ENCODE peak calls at places on chromosome 22, in seven cellular contexts. C, U, F, Y, D, Q and A are unnamed samples.

GRCh38 chr22:48972979-48973693 is 854.5 kb downstream of the BRD1 start:
- DNase-seq in Q (no peak), F (no peak), Y (no peak), U (no peak), C (no peak), D (no peak), A (no peak)

GRCh38 chr22:48896766-48897637 is 930.7 kb downstream of the BRD1 start:
- DNase-seq in U (no peak), Y (no peak), C (peak), D (no peak), Q (no peak), F (no peak), A (no peak)

GRCh38 chr22:49363526-49364230 is 464.0 kb downstream of the BRD1 start:
- DNase-seq in F (no peak), D (no peak), Q (no peak), U (no peak), C (peak), Y (no peak), A (no peak)

GRCh38 chr22:50170453-50171318 is at the start of gene PANX2:
- DNase-seq in U (peak), D (peak), C (no peak), F (no peak), Q (no peak), Y (no peak), A (no peak)

GRCh38 chr22:47111626-47112373 is 349.4 kb downstream of the TBC1D22A start:
- DNase-seq in Q (no peak), U (no peak), D (no peak), Y (no peak), C (no peak), F (no peak), A (no peak)

GRCh38 chr22:25396615-25397200 is 167.8 kb upstream of the GRK3 start:
- DNase-seq in C (no peak), U (no peak), F (no peak), Y (no peak), D (no peak), Q (no peak), A (no peak)

GRCh38 chr22:46047226-46047625 is 70.3 kb upstream of the WNT7B start:
- DNase-seq in D (no peak), C (no peak), Q (no peak), U (no peak), Y (no peak), F (no peak), A (no peak)

GRCh38 chr22:50178871-50179869 is 6.5 kb upstream of the TRABD start:
- DNase-seq in D (no peak), Y (no peak), F (no peak), U (no peak), Q (no peak), C (no peak), A (no peak)

GRCh38 chr22:37304595-37305343 is 22.5 kb downstream of the CYTH4 start:
- DNase-seq in C (no peak), F (peak), U (peak), Q (peak), Y (no peak), D (no peak), A (no peak)

GRCh38 chr22:37308385-37309200 is 26.3 kb downstream of the CYTH4 start:
- DNase-seq in Q (no peak), D (peak), C (no peak), Y (no peak), U (no peak), F (no peak), A (no peak)

GRCh38 chr22:37306494-37306829 is 24.2 kb downstream of the CYTH4 start:
- DNase-seq in D (no peak), C (no peak), U (no peak), F (no peak), Q (no peak), Y (no peak), A (no peak)

GRCh38 chr22:37303821-37304274 is 21.5 kb downstream of the CYTH4 start:
- DNase-seq in D (peak), F (peak), U (no peak), Y (no peak), Q (peak), C (no peak), A (no peak)

DNA sequence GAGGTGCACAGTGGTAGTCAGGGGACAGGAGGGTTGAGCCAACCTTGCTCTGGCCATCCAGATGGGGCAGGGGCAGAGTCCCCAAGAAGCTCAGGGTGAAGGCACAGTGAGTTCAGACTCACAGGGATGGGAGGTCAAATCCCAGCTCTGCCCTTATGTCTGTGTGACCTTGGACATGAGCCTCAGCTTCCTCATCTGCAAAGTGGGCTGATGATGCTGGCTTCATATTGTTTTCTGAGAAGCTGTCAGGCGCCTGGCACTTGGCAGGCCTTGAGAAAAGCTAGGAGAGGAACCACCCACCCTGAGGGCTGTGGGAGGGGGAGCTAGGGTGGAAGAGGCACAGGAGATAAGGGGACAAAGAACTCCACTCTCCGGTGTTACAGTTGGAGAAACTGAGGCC is 23.6 kb downstream of the CYTH4 start:
- DNase-seq in D (peak), U (no peak), Q (no peak), F (no peak), Y (no peak), C (no peak), A (no peak)
- TF ChIP-seq CTCF in D (no peak), U (no peak), Q (no peak), F (no peak), Y (no peak), C (no peak), A (no peak)

DNA sequence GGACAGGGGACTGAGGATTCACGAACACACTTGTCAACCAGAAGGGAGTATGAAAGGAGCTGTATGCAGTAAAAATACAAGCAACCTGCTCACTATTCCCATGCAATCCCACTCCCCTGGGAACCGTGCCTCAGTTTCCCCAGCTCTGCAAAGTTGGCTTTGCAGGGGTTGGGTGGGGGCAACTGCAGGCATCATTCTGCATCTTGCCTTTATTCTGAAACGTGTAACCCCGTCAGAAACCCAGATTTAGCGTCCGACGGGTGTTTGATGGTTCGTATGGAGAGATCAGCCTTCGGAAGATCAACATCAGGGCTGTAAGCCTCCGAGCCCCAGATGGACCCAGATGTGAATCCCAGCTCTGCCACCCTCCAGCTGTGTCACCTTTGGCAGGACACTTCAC is 3.6 kb downstream of the CYTH4 start:
- DNase-seq in Q (no peak), F (no peak), Y (no peak), C (no peak), U (no peak), D (no peak), A (no peak)
- H3K27ac ChIP-seq in Q (no peak), F (no peak), Y (peak), C (no peak), U (no peak), D (no peak), A (no peak)

GRCh38 chr22:29315286-29316195 is at the start of gene RASL10A:
- DNase-seq in F (no peak), Y (no peak), U (peak), D (peak), C (no peak), Q (peak), A (no peak)
- H3K4me3 ChIP-seq in F (peak), Y (no peak), U (peak), D (peak), C (peak), Q (no peak), A (peak)

DNA sequence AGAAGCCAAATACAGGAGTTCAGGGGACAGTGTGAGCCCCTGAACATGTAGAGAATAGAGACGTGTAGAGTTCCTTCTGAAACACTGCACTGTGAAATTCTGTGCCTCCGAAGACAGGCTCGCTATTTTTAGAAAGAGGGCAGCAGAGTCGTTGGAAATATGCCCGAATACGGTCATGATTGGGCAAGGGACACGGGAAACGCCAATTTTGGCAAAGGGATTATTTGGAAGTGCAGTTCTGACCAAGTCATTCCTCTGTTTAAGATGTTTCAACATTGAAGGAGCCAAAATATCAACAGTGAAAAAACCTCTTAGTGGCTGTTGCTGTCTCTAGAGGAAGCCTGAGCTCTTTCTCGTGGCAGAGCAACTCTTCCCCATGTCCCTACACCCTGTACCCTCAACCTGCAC is 9.5 kb upstream of the CBX6 start:
- DNase-seq in D (no peak), F (peak), C (peak), U (no peak), Y (no peak), Q (no peak), A (peak)
- TF ChIP-seq CTCF in D (peak), F (no peak), C (no peak), U (no peak), Y (no peak), Q (no peak), A (no peak)

GRCh38 chr22:19765477-19766234 is 5.1 kb downstream of the TBX1 start:
- DNase-seq in U (peak), D (peak), Y (no peak), F (no peak), Q (no peak), C (no peak), A (no peak)

GRCh38 chr22:19766235-19766505 is 5.6 kb downstream of the TBX1 start:
- DNase-seq in Q (no peak), U (peak), C (no peak), F (no peak), D (no peak), Y (no peak), A (no peak)

GRCh38 chr22:19763141-19764049 is 2.8 kb downstream of the TBX1 start:
- DNase-seq in C (no peak), U (no peak), Q (no peak), D (no peak), Y (no peak), F (no peak), A (no peak)

GRCh38 chr22:19764050-19764593 is 3.5 kb downstream of the TBX1 start:
- DNase-seq in Q (no peak), U (peak), C (no peak), F (no peak), D (no peak), Y (no peak), A (no peak)

DNA sequence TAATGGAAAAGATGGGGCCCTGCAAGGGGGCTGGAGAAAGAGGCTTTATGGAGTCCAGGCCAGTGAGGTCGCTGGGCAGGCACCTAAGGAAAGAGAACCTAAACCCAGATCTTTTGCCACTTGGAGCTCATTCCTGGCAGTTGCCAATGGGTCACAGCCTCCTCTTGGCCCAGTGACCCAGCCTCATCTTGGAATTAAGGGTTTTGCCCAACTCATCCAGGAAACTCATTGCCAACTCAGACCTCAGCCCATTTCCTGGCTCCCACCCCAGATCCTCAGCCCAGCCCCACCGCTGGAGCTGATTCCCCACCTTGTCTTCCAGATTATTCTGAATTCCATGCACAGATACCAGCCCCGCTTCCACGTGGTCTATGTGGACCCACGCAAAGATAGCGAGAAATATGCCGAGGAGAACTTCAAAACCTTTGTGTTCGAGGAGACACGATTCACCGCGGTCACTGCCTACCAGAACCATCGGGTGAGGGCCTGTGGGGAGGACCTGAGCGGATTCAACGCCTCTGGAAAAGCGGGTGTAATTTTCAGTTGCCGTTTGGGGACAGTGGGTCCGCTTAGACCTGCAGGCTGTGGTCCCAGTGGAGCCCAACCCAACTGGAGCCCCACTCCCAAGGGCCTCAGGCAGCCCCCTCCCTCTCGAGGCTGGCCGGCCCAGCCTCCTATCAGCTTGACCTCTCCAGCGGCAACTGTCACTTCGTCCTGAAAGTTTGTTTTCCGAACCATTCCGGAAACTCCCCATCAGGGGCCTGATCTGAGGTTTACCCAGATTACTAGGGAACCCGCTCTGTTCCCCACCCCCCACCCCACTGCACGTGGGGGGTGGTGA is 4.3 kb downstream of the TBX1 start:
- DNase-seq in F (no peak), C (no peak), Y (no peak), D (no peak), U (peak), Q (no peak), A (no peak)
- H3K27ac ChIP-seq in F (no peak), C (no peak), Y (no peak), D (no peak), U (no peak), Q (no peak), A (no peak)